ENCODE peak calls at places on chromosomes 1 and 21, in four cellular contexts. M, F, A and Y are unnamed samples.

GRCh38 chr21:31554511-31555022 is 104.9 kb upstream of the SOD1 start:
- DNase-seq in F (no peak), A (peak; percentile 57), M (no peak), Y (no peak)

GRCh38 chr1:32111789-32112188 is 3.9 kb downstream of the KPNA6 start:
- DNase-seq in M (no peak), F (no peak), A (no peak), Y (no peak)

GRCh38 chr1:90475623-90476022 is 241.5 kb downstream of the BARHL2 start:
- DNase-seq in A (no peak), F (no peak), M (no peak), Y (no peak)

GRCh38 chr1:17342014-17342441 is 30.0 kb upstream of the PADI6 start:
- DNase-seq in F (no peak), M (no peak), A (no peak), Y (no peak)

GRCh38 chr1:231806623-231807470 is 180.3 kb downstream of the DISC1 start:
- DNase-seq in A (peak; percentile 40), F (no peak), M (no peak), Y (peak; percentile 62)

GRCh38 chr1:109356959-109357358 is 40.8 kb downstream of the SORT1 start:
- DNase-seq in A (no peak), M (no peak), F (no peak), Y (no peak)

GRCh38 chr1:70656371-70656770 is 245.3 kb downstream of the CTH start:
- DNase-seq in F (no peak), M (no peak), A (no peak), Y (no peak)

GRCh38 chr1:44293761-44294315 is 61.2 kb downstream of the ERI3 start:
- DNase-seq in A (no peak), M (no peak), F (no peak), Y (no peak)

GRCh38 chr1:77888429-77889239 is at the start of gene NEXN:
- DNase-seq in M (no peak), A (peak; percentile 82), F (no peak), Y (peak; percentile 80)

GRCh38 chr1:91621907-91622306 is 121.3 kb downstream of the CDC7 start:
- DNase-seq in A (no peak), M (no peak), F (no peak), Y (no peak)

GRCh38 chr1:1355376-1355775 is 3.0 kb downstream of the MXRA8 start:
- DNase-seq in F (no peak), M (no peak), A (no peak), Y (peak; percentile 62)

GRCh38 chr1:210214573-210215409 is 17.8 kb upstream of the SERTAD4 start:
- DNase-seq in A (no peak), M (no peak), F (no peak), Y (no peak)

GRCh38 chr1:185373813-185374524 is 56.9 kb upstream of the IVNS1ABP start:
- DNase-seq in A (no peak), M (no peak), F (no peak), Y (no peak)

GRCh38 chr1:22131875-22132486 is 10.9 kb downstream of the WNT4 start:
- DNase-seq in F (peak; percentile 33), A (peak; percentile 59), M (peak; percentile 34), Y (peak; percentile 84)

GRCh38 chr1:37673920-37674319 is 18.4 kb upstream of the CDCA8 start:
- DNase-seq in F (peak; percentile 7), A (no peak), M (peak; percentile 73), Y (no peak)

GRCh38 chr1:230270940-230271325 is 155.2 kb downstream of the PGBD5 start:
- DNase-seq in F (no peak), M (no peak), A (no peak), Y (no peak)

GRCh38 chr21:16773206-16773605 is 739.6 kb upstream of the CXADR start:
- DNase-seq in M (no peak), F (no peak), A (no peak), Y (no peak)

GRCh38 chr1:228336308-228337030 is 70.2 kb downstream of the TRIM11 start:
- DNase-seq in M (peak; percentile 7), F (no peak), A (no peak), Y (peak; percentile 14)

GRCh38 chr1:246576709-246577032 is 10.4 kb downstream of the CNST start:
- DNase-seq in A (no peak), M (no peak), F (no peak), Y (no peak)

GRCh38 chr1:23577056-23577985 is 18.0 kb upstream of the ID3 start:
- DNase-seq in M (no peak), A (no peak), F (no peak), Y (no peak)

GRCh38 chr1:174166530-174167328 is 7.4 kb downstream of the RABGAP1L start:
- DNase-seq in M (no peak), F (no peak), A (no peak), Y (no peak)

GRCh38 chr1:156499194-156499702 is 1.3 kb downstream of the MEF2D start:
- DNase-seq in A (no peak), F (no peak), M (no peak), Y (no peak)

GRCh38 chr1:25492323-25492722 is 51.1 kb upstream of the LDLRAP1 start:
- DNase-seq in F (no peak), M (no peak), A (no peak), Y (no peak)

GRCh38 chr21:43739648-43740435 is 20.9 kb downstream of the PDXK start:
- DNase-seq in F (no peak), A (no peak), M (no peak), Y (no peak)

GRCh38 chr1:10736623-10737267 is 59.7 kb downstream of the CASZ1 start:
- DNase-seq in A (no peak), M (no peak), F (no peak), Y (no peak)

GRCh38 chr21:45378258-45378966 is 26.6 kb upstream of the COL18A1 start:
- DNase-seq in F (no peak), A (peak; percentile 75), M (no peak), Y (no peak)

GRCh38 chr1:37704966-37705365 is 12.7 kb downstream of the CDCA8 start:
- DNase-seq in M (no peak), A (no peak), F (no peak), Y (no peak)

GRCh38 chr21:41671212-41671762 is 95.6 kb downstream of the RIPK4 start:
- DNase-seq in F (no peak), A (no peak), M (no peak), Y (no peak)